ENCODE peak calls at places on chromosomes 12 and 14, in six cellular contexts. G, Q, Z, I, P and C are unnamed samples.

GRCh38 chr12:125140918-125141573 is 75.8 kb downstream of the AACS start:
- DNase-seq in P (peak), G (no peak), I (peak), Z (peak), Q (no peak), C (peak)

GRCh38 chr12:123064356-123064755 is 83.9 kb downstream of the ARL6IP4 start:
- DNase-seq in Z (no peak), I (no peak), G (no peak), Q (no peak), P (no peak), C (no peak)

GRCh38 chr12:68263366-68263765 is 10.0 kb upstream of the IL22 start:
- DNase-seq in Q (no peak), P (no peak), I (peak), Z (no peak), G (no peak), C (no peak)

GRCh38 chr12:116266220-116266619 is 11.3 kb downstream of the MED13L start:
- DNase-seq in G (no peak), Q (no peak), I (peak), Z (peak), P (no peak), C (no peak)

GRCh38 chr14:94343238-94343637 is 20.1 kb upstream of the SERPINA6 start:
- DNase-seq in P (no peak), G (no peak), Q (no peak), I (no peak), Z (no peak), C (no peak)

GRCh38 chr12:52316701-52317100 is 4.5 kb downstream of the KRT83 start:
- DNase-seq in I (no peak), Z (no peak), G (no peak), P (no peak), Q (no peak), C (no peak)

GRCh38 chr14:99541677-99542470 is 60.7 kb downstream of the CCNK start:
- DNase-seq in I (no peak), P (no peak), Q (no peak), Z (no peak), G (no peak), C (no peak)

GRCh38 chr14:102492523-102492910 is 17.1 kb downstream of the ANKRD9 start:
- DNase-seq in P (no peak), Q (no peak), G (no peak), I (no peak), Z (no peak), C (no peak)

GRCh38 chr12:58745348-58746125 is 174.8 kb downstream of the LRIG3 start:
- DNase-seq in G (no peak), Z (no peak), I (no peak), Q (no peak), P (no peak), C (no peak)

GRCh38 chr14:92624764-92625163 is 111.2 kb downstream of the RIN3 start:
- DNase-seq in P (no peak), Q (no peak), Z (no peak), I (no peak), G (no peak), C (no peak)

GRCh38 chr12:31206038-31206670 is 119.8 kb downstream of the SINHCAF start:
- DNase-seq in Z (no peak), Q (no peak), I (peak), P (peak), G (no peak), C (no peak)

GRCh38 chr12:98909749-98910148 is 264.7 kb downstream of the APAF1 start:
- DNase-seq in P (no peak), G (no peak), Z (no peak), I (no peak), Q (no peak), C (no peak)

GRCh38 chr12:57182918-57183575 is 33.5 kb upstream of the NXPH4 start:
- DNase-seq in G (peak), Z (peak), I (peak), P (peak), Q (peak), C (peak)

GRCh38 chr12:94644622-94645021 is 5.7 kb downstream of the TMCC3 start:
- DNase-seq in P (peak), I (peak), Z (no peak), G (peak), Q (no peak), C (no peak)

GRCh38 chr14:61388173-61388975 is 67.0 kb downstream of the PRKCH start:
- DNase-seq in Z (no peak), Q (no peak), I (no peak), G (peak), P (peak), C (no peak)

GRCh38 chr12:57583008-57583831 is 7.8 kb upstream of the PIP4K2C start:
- DNase-seq in Q (no peak), I (peak), Z (peak), P (peak), G (peak), C (peak)

GRCh38 chr12:75986001-75986739 is 45.4 kb downstream of the PHLDA1 start:
- DNase-seq in Q (no peak), P (no peak), I (no peak), Z (peak), G (no peak), C (no peak)

GRCh38 chr12:46675736-46676135 is 150.1 kb downstream of the SLC38A4 start:
- DNase-seq in G (peak), I (peak), Q (peak), P (no peak), Z (peak), C (no peak)

GRCh38 chr14:43894534-43894933 is 612.5 kb downstream of the FSCB start:
- DNase-seq in Q (no peak), I (peak), G (no peak), P (no peak), Z (peak), C (no peak)

GRCh38 chr12:21975293-21975692 is 34.1 kb upstream of the ABCC9 start:
- DNase-seq in Q (no peak), P (no peak), Z (no peak), I (no peak), G (no peak), C (no peak)

GRCh38 chr14:49966304-49966809 is 73.5 kb downstream of the ARF6 start:
- DNase-seq in Q (peak), P (no peak), G (no peak), I (peak), Z (peak), C (no peak)

GRCh38 chr14:87133073-87133815 is 859.7 kb downstream of the GALC start:
- DNase-seq in Z (no peak), I (peak), G (no peak), Q (no peak), P (peak), C (no peak)

GRCh38 chr12:100827901-100828520 is 33.4 kb downstream of the ANO4 start:
- DNase-seq in Z (peak), G (peak), P (peak), Q (no peak), I (peak), C (peak)

GRCh38 chr14:102898298-102898697 is 24.2 kb upstream of the AMN start:
- DNase-seq in P (no peak), Q (no peak), Z (no peak), I (no peak), G (no peak), C (no peak)

GRCh38 chr12:113259499-113259953 is 38.3 kb downstream of the TPCN1 start:
- DNase-seq in G (no peak), P (no peak), Z (no peak), I (peak), Q (peak), C (no peak)

GRCh38 chr14:71142375-71143038 is 235.2 kb downstream of the PCNX1 start:
- DNase-seq in P (no peak), G (peak), Z (no peak), Q (no peak), I (peak), C (no peak)

GRCh38 chr14:46820291-46820690 is 168.7 kb upstream of the RPL10L start:
- DNase-seq in Q (peak), I (no peak), P (no peak), Z (no peak), G (no peak), C (no peak)

GRCh38 chr12:75724913-75725312 is 213.5 kb upstream of the KRR1 start:
- DNase-seq in I (peak), Z (peak), Q (no peak), P (no peak), G (no peak), C (no peak)

GRCh38 chr12:28040251-28040650 is 67.7 kb upstream of the PTHLH start:
- DNase-seq in G (no peak), I (no peak), Z (no peak), Q (no peak), P (no peak), C (no peak)

GRCh38 chr14:20846560-20846959 is 43.9 kb upstream of the RNASE1 start:
- DNase-seq in G (no peak), I (no peak), Q (no peak), Z (no peak), P (no peak), C (no peak)

GRCh38 chr12:110079477-110080400 is 31.4 kb upstream of the C12orf76 start:
- DNase-seq in Q (no peak), G (peak), Z (peak), I (no peak), P (no peak), C (no peak)

GRCh38 chr12:5718073-5718472 is 227.0 kb downstream of the ANO2 start:
- DNase-seq in Z (no peak), G (no peak), Q (no peak), P (no peak), I (no peak), C (no peak)

GRCh38 chr12:45415393-45415817 is 199.5 kb downstream of the ANO6 start:
- DNase-seq in P (peak), Q (no peak), I (peak), G (peak), Z (peak), C (peak)

GRCh38 chr12:113314121-113314529 is 20.8 kb downstream of the SLC8B1 start:
- DNase-seq in G (no peak), Q (no peak), P (no peak), I (no peak), Z (no peak), C (no peak)

GRCh38 chr12:57591567-57592325 is 754 bp downstream of the PIP4K2C start:
- DNase-seq in Q (no peak), G (no peak), P (no peak), Z (no peak), I (no peak), C (no peak)

GRCh38 chr12:108287227-108287626 is 51.9 kb downstream of the CMKLR1 start:
- DNase-seq in Q (no peak), I (no peak), G (no peak), P (no peak), Z (no peak), C (no peak)

GRCh38 chr14:49623941-49624806 is 3.6 kb downstream of the MGAT2 start:
- DNase-seq in Q (no peak), Z (no peak), G (peak), P (peak), I (no peak), C (no peak)

GRCh38 chr12:109445224-109445623 is 31.9 kb downstream of the KCTD10 start:
- DNase-seq in P (no peak), Z (no peak), Q (no peak), G (no peak), I (peak), C (no peak)

GRCh38 chr12:123150273-123150803 is 552 bp downstream of the PITPNM2 start:
- DNase-seq in I (no peak), Z (peak), Q (peak), P (peak), G (peak), C (no peak)

DNA sequence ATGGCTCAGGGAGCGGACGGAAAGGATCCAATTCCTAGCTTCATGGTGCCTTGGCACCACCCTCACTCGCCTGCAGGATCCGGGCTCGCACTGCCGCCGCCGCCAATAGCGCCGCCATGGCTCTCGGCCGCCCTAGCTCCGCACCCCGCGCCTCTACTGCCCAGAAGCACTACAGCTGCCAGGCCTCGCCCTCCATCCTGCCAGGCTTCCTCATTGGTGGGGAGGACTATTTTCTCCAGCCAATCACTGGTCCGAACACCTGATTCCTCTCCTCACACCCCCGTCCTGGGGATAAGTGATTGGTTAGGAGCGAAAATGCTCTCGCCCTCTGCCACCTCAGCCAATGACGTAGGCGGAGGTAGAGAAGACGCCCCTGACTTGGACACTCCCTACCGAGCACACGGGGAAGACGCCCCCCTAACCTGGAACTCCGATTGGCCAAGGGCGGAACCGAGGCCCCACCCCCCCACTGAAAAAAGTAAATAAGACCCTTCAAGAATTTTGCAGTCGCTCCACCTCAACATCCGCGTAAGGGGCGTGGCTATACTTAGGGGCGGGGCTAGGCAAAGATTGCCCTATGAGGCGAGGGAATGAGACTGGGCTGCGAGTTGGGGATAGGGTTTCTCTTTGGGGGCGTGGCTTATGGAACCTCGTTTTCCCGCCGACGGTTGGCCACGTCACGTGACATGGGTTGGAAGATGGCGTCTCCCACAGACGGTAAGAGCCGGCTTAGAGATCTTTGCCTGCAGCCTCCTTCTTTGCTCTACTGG is at the start of the genes ALDH6A1 and LIN52:
- DNase-seq in I (peak), Z (peak), G (peak), Q (peak), P (peak), C (peak)
- TF ChIP-seq CTCF in I (no peak), Z (no peak), G (peak), Q (no peak), P (no peak), C (no peak)

GRCh38 chr14:72643317-72643801 is 250.5 kb downstream of the DPF3 start:
- DNase-seq in P (peak), G (no peak), Z (peak), Q (no peak), I (peak), C (no peak)
- TF ChIP-seq CTCF in P (no peak), G (no peak), Z (no peak), Q (no peak), I (no peak), C (no peak)

DNA sequence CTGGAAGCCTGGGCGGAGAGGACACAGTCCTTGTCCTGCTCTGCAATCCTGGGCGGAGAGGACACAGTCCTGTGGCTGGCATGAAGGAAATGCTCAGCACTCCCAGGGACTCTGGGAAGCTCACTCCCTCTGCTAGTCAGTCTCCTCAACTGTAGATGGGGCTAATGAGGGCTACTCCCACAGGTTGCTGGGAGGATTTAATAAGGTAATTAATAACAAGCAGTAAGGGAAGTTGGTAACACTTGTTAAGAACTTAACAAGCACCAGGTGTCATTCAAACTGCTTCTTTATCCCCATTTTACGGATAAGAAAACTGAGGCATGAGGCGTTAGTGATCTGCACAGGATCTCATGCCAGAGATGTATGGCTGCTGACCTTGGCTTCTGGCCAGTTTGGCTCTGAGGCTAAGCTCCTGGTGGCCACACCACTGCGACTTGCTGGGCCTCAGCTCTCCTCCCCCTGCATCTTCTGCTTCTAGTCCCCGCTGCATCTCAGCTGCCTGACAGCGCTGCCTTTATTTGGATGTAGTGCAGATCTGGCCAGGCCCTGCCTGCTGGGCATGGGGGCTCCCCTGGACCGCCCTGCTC is 54.1 kb upstream of the BEGAIN start:
- DNase-seq in I (no peak), P (no peak), G (no peak), Z (no peak), Q (no peak), C (no peak)
- TF ChIP-seq CTCF in I (no peak), P (no peak), G (no peak), Z (no peak), Q (no peak), C (no peak)

GRCh38 chr12:43730283-43730682 is 28.3 kb downstream of the PUS7L start:
- DNase-seq in G (no peak), I (no peak), Q (no peak), Z (no peak), P (no peak), C (no peak)

GRCh38 chr12:43722621-43723020 is 36.0 kb downstream of the PUS7L start:
- DNase-seq in P (no peak), G (no peak), I (no peak), Q (no peak), Z (no peak), C (no peak)

GRCh38 chr12:43723134-43723533 is 35.5 kb downstream of the PUS7L start:
- DNase-seq in P (no peak), Z (no peak), I (no peak), Q (no peak), G (no peak), C (no peak)

GRCh38 chr12:43728698-43729097 is 29.9 kb downstream of the PUS7L start:
- DNase-seq in G (no peak), Q (no peak), I (no peak), P (no peak), Z (no peak), C (no peak)

GRCh38 chr12:43728117-43728516 is 30.5 kb downstream of the PUS7L start:
- DNase-seq in I (peak), G (no peak), Q (no peak), P (no peak), Z (no peak), C (no peak)
- TF ChIP-seq CTCF in I (no peak), G (no peak), Q (no peak), P (peak), Z (peak), C (no peak)